ENCODE peak calls at places on chromosomes 6 and 20, in nine cellular contexts. H, A, F, B, O, M, E, Q and L are unnamed samples. For H3K79me2, the result is how much of the 10 kb centered on the place peaks cover.

GRCh38 chr6:160327981-160328380 is 20.2 kb upstream of the SLC22A3 start:
- DNase-seq in H (no peak), A (no peak), F (no peak), B (no peak), O (no peak), M (no peak), E (no peak), Q (no peak), L (no peak)

GRCh38 chr6:105985098-105985815 is 100.9 kb upstream of the PRDM1 start:
- DNase-seq in H (no peak), A (no peak), F (no peak), B (no peak), O (no peak), M (no peak), E (no peak), Q (no peak), L (no peak)

GRCh38 chr6:169225131-169225576 is 28.5 kb downstream of the THBS2 start:
- DNase-seq in H (no peak), A (no peak), F (no peak), B (no peak), O (no peak), M (no peak), E (no peak), Q (no peak), L (no peak)

GRCh38 chr20:4869290-4870193 is 131.8 kb downstream of the SLC23A2 start:
- DNase-seq in H (no peak), A (no peak), F (no peak), B (peak), O (peak), M (peak), E (no peak), Q (peak), L (no peak)

GRCh38 chr6:110338820-110339470 is 19.2 kb downstream of the METTL24 start:
- DNase-seq in H (no peak), A (no peak), F (no peak), B (no peak), O (peak), M (peak), E (peak), Q (no peak), L (no peak)

GRCh38 chr20:32509639-32510066 is 75.5 kb downstream of the NOL4L start:
- DNase-seq in H (no peak), A (peak), F (peak), B (no peak), O (peak), M (peak), E (peak), Q (no peak), L (peak)

GRCh38 chr6:88119769-88120168 is 46.4 kb downstream of the CNR1 start:
- DNase-seq in H (no peak), A (no peak), F (peak), B (peak), O (no peak), M (no peak), E (no peak), Q (peak), L (no peak)

GRCh38 chr6:85464722-85465150 is 14.9 kb downstream of the NT5E start:
- DNase-seq in H (no peak), A (no peak), F (no peak), B (no peak), O (peak), M (peak), E (peak), Q (no peak), L (no peak)

GRCh38 chr6:147867827-147868226 is 359.3 kb downstream of the SAMD5 start:
- DNase-seq in H (no peak), A (no peak), F (no peak), B (no peak), O (peak), M (no peak), E (no peak), Q (no peak), L (no peak)

DNA sequence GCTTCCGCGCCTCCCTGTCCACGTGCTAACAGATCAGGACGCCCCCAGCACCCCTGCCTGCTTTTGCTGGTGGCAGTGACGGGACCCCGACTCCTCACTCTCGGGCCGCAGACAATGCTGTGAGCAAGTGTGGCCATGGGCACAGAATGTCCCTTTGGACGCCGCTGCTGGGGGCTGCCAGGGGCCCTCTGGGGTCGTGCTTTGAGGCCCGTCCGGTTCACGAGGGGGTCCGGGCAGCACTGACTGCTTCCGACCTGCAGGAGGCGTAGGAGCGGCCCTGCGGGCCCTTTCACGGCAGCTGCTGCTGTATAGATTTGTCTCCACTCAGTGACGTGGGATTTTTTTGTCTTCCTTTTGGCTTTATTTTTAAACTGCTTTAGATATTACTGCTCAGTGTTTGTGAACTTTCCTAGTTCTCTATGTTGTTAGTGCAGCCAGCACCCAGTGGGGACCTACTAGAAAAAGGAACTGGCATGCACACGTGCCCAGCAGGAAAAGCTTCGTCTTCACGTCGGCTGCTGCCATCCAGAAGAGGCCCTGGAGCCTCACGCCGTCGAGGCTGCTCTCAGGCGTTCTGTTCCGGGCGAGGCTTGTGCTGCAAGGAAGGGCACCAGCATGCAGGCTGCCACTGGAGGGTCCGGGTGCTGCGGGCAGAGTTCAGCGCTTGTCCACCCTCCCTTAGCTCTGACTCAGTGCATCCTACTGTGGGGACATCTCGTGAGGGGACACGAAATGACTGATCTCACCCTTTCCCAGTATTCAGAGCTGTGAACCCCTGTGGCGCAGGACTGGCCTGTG is 21.7 kb downstream of the UCKL1 start:
- DNase-seq in H (no peak), A (no peak), F (no peak), B (no peak), O (no peak), M (no peak), E (peak), Q (peak), L (no peak)
- TF ChIP-seq CTCF in H (peak), A (peak), F (peak), B (no peak), O (peak), M (peak), E (no peak), Q (peak), L (peak)

GRCh38 chr6:42429836-42430235 is 21.9 kb downstream of the TRERF1 start:
- DNase-seq in H (no peak), A (no peak), F (no peak), B (no peak), O (no peak), M (no peak), E (no peak), Q (no peak), L (no peak)
- H3K79me2 ChIP-seq in H (under half), A (under half), F (under half), B (half or more), O (half or more), M (half or more), E (under half), Q (half or more), L (under half)

DNA sequence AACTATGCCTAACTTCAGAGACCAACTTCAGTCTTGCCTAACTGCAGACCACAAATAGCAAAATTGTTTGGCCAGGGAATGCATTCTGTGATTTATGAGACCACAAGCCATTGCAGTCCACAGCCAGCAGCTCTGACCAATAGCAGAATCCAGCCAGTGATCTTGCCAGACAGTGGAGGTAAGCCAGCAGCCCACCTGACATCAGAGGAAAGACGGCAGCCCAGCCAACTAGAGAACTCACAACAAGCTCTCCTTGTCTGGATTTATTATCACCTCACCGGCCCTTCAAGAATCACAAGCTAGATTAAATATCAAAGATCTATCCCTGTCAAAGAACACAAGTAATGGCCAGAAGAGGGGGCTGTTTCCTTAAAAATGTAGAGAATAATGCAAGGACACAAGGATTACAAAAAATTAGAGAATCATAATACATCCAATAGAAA is 66.5 kb upstream of the SLC35F1 start:
- DNase-seq in H (no peak), A (no peak), F (peak), B (peak), O (peak), M (peak), E (peak), Q (peak), L (no peak)
- TF ChIP-seq CTCF in H (peak), A (peak), F (peak), B (peak), O (peak), M (peak), E (peak), Q (peak), L (peak)

GRCh38 chr6:128335963-128336362 is 184.4 kb downstream of the PTPRK start:
- DNase-seq in H (no peak), A (no peak), F (no peak), B (no peak), O (no peak), M (no peak), E (no peak), Q (no peak), L (no peak)

GRCh38 chr6:128336436-128337095 is 183.8 kb downstream of the PTPRK start:
- DNase-seq in H (no peak), A (no peak), F (no peak), B (no peak), O (no peak), M (no peak), E (no peak), Q (no peak), L (no peak)

GRCh38 chr6:128343666-128344065 is 176.7 kb downstream of the PTPRK start:
- DNase-seq in H (no peak), A (no peak), F (no peak), B (no peak), O (peak), M (no peak), E (no peak), Q (no peak), L (no peak)

GRCh38 chr6:128337619-128338018 is 182.8 kb downstream of the PTPRK start:
- DNase-seq in H (no peak), A (no peak), F (no peak), B (no peak), O (no peak), M (no peak), E (no peak), Q (no peak), L (no peak)

GRCh38 chr6:128339635-128340436 is 180.6 kb downstream of the PTPRK start:
- DNase-seq in H (no peak), A (no peak), F (no peak), B (no peak), O (peak), M (no peak), E (no peak), Q (no peak), L (no peak)
- H3K79me2 ChIP-seq in H (under half), A (under half), F (under half), B (half or more), O (under half), M (under half), E (half or more), Q (under half), L (under half)

GRCh38 chr6:124961468-124961783 is 811 bp upstream of the RNF217 start:
- DNase-seq in H (no peak), A (no peak), F (no peak), B (no peak), O (no peak), M (no peak), E (no peak), Q (no peak), L (no peak)

GRCh38 chr6:124962617-124963415 is 579 bp downstream of the RNF217 start:
- DNase-seq in H (no peak), A (peak), F (no peak), B (peak), O (peak), M (peak), E (peak), Q (peak), L (no peak)

GRCh38 chr6:124963416-124964083 is 1.3 kb downstream of the RNF217 start:
- DNase-seq in H (no peak), A (no peak), F (no peak), B (peak), O (peak), M (peak), E (peak), Q (peak), L (no peak)

GRCh38 chr6:124960757-124961467 is 1.3 kb upstream of the RNF217 start:
- DNase-seq in H (no peak), A (no peak), F (no peak), B (no peak), O (no peak), M (no peak), E (peak), Q (no peak), L (no peak)

DNA sequence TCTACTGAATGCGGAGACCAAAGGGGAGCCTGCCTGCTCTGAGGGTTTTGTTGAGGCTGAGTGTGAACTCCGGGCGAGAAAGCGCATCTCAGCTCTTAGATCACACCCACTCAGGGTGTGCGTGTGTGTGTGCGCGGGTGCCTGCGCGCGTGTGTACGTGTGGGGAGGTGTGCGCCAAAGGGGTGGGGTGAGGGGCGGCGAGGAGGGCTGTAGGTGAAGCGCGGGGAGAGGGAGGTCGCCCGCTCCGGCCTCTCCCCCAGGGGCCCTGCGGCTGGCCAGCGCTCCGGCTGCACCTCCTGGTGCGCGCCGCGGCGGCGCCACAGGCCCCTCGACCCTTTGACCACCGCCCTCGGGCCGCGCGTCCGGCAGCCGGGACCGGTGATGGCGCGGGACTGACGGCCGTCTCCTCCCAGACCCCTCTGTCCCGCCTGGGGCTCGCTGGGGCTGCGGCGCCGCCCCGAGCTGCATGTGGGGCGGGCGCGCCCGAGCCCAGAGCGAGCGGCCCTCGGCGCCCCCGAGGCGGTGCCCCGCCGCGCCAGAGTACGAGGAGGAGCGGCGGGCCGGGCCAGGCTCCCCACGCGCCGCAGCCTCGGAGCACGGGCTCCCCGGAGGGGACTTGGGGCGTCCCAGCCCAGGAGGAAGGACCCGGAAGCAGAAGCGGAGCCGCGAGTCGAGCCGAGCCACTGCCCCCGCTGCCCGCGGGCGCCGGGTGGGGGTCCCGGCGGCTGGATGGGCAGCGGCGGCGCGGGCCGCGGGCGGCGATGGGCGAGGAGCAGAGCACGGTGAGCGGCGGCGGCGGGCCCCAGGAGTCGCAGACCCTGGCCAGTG is at the start of gene RNF217:
- DNase-seq in H (no peak), A (peak), F (no peak), B (peak), O (peak), M (peak), E (peak), Q (peak), L (no peak)
- TF ChIP-seq CTCF in H (no peak), A (no peak), F (no peak), B (no peak), O (no peak), M (no peak), E (no peak), Q (no peak), L (no peak)

GRCh38 chr6:43013020-43013842 is 515 bp downstream of the MEA1 start:
- DNase-seq in H (no peak), A (no peak), F (peak), B (no peak), O (peak), M (no peak), E (peak), Q (no peak), L (no peak)
- H3K79me2 ChIP-seq in H (under half), A (under half), F (under half), B (half or more), O (under half), M (half or more), E (half or more), Q (under half), L (half or more)

DNA sequence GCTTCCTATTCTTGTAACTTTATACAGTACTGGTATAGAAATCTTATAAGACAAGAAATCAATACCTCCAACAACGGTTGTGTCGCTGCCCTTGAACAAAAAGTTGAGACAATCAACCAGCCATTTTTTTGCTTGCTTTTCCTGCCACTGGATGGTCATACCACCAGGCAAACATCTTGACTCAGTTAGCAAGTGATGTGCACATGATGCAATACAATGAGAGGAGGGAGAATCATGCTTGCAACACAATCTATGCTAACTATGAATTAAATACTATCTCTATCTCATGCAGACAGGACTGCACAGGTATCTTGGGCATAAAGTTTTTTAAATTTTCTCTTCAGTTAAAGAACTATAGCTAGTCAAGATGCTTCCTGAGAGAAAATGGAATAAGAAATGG is 877.7 kb upstream of the CITED2 start:
- DNase-seq in H (no peak), A (no peak), F (no peak), B (no peak), O (no peak), M (no peak), E (no peak), Q (no peak), L (no peak)
- TF ChIP-seq CTCF in H (no peak), A (no peak), F (no peak), B (no peak), O (no peak), M (no peak), E (no peak), Q (no peak), L (no peak)